ENCODE peak calls at places on chromosomes 16 and 17, in seven cellular contexts. A is Panc1, E is HCT116, I is H1, P is K562, N is HepG2, Y is SK-N-SH. L is an unnamed sample.

GRCh38 chr16:4272114-4272954 is 489 bp downstream of the TFAP4 start:
- DNase-seq in N (peak), Y (peak), E (no peak), I (peak), P (peak), A (no peak), L (no peak)

GRCh38 chr17:17849147-17849820 is 12.5 kb upstream of the SREBF1 start:
- DNase-seq in P (peak), N (peak), E (no peak), A (no peak), Y (no peak), I (no peak), L (peak)

GRCh38 chr17:44331249-44331760 is 6.7 kb upstream of the SLC25A39 start:
- DNase-seq in A (no peak), E (peak), Y (peak), P (peak), N (peak), I (peak), L (no peak)

GRCh38 chr17:40841246-40841645 is 18.8 kb upstream of the KRT10 start:
- DNase-seq in I (no peak), N (no peak), Y (no peak), P (peak), E (no peak), A (no peak), L (no peak)

GRCh38 chr17:29930399-29931010 is 477 bp upstream of the SSH2 start:
- DNase-seq in I (peak), N (peak), E (no peak), A (no peak), Y (no peak), P (no peak), L (no peak)

GRCh38 chr17:76793775-76794174 is 55.9 kb downstream of the MFSD11 start:
- DNase-seq in N (peak), Y (peak), P (peak), E (peak), I (no peak), A (peak), L (no peak)

GRCh38 chr17:63578027-63578768 is 22.5 kb upstream of the TACO1 start:
- DNase-seq in E (no peak), A (no peak), Y (no peak), N (peak), I (no peak), P (no peak), L (no peak)

GRCh38 chr17:67121317-67121887 is 77.0 kb downstream of the CACNG1 start:
- DNase-seq in Y (no peak), I (no peak), N (no peak), A (no peak), E (no peak), P (no peak), L (no peak)

GRCh38 chr16:65070831-65071230 is 51.0 kb downstream of the CDH11 start:
- DNase-seq in E (no peak), I (no peak), N (peak), P (no peak), Y (peak), A (peak), L (no peak)

GRCh38 chr17:38589462-38590114 is 16.2 kb downstream of the SRCIN1 start:
- DNase-seq in A (no peak), E (no peak), P (no peak), Y (no peak), I (no peak), N (no peak), L (no peak)

GRCh38 chr16:29815032-29815721 is 775 bp upstream of the PAGR1 start:
- DNase-seq in E (no peak), A (no peak), N (no peak), P (no peak), I (peak), Y (no peak), L (no peak)

GRCh38 chr17:76260669-76261068 is 4.5 kb upstream of the UBALD2 start:
- DNase-seq in P (no peak), N (no peak), A (no peak), E (no peak), Y (no peak), I (no peak), L (no peak)

GRCh38 chr17:51643702-51644490 is 383.6 kb downstream of the UTP18 start:
- DNase-seq in I (no peak), E (no peak), N (no peak), A (no peak), Y (no peak), P (no peak), L (no peak)

GRCh38 chr16:11256657-11257130 is 690 bp upstream of the SOCS1 start:
- DNase-seq in A (no peak), I (no peak), P (peak), N (no peak), Y (peak), E (no peak), L (no peak)

GRCh38 chr17:55381017-55381770 is 40.4 kb downstream of the MMD start:
- DNase-seq in I (no peak), E (no peak), N (no peak), Y (no peak), P (no peak), A (no peak), L (no peak)

GRCh38 chr16:2471016-2471652 is at the start of gene NTN3:
- DNase-seq in Y (peak), P (peak), I (peak), N (no peak), A (no peak), E (no peak), L (no peak)

GRCh38 chr16:48123104-48123788 is 32.5 kb downstream of the ABCC12 start:
- DNase-seq in I (no peak), E (peak), A (peak), Y (no peak), P (peak), N (peak), L (no peak)

GRCh38 chr17:17056167-17056562 is 13.9 kb downstream of the MPRIP start:
- DNase-seq in Y (no peak), P (no peak), A (no peak), E (no peak), I (no peak), N (no peak), L (no peak)

GRCh38 chr17:29292992-29293889 is 707 bp downstream of the NUFIP2 start:
- DNase-seq in P (peak), A (no peak), N (peak), Y (peak), I (peak), E (no peak), L (no peak)

GRCh38 chr16:1426734-1427451 is 4.0 kb upstream of the PERCC1 start:
- DNase-seq in E (no peak), A (no peak), Y (peak), N (no peak), P (no peak), I (peak), L (no peak)

GRCh38 chr16:69311533-69312388 is 611 bp downstream of the VPS4A start:
- DNase-seq in P (no peak), N (peak), E (no peak), Y (peak), I (peak), A (no peak), L (no peak)

GRCh38 chr17:54307326-54307725 is 484.6 kb downstream of the KIF2B start:
- DNase-seq in P (no peak), N (no peak), E (no peak), A (no peak), I (no peak), Y (no peak), L (no peak)

GRCh38 chr16:53484542-53484941 is 18.5 kb downstream of the AKTIP start:
- DNase-seq in E (no peak), I (no peak), Y (no peak), P (no peak), A (no peak), N (no peak), L (no peak)

GRCh38 chr17:60525624-60526514 is at the start of gene APPBP2:
- DNase-seq in E (peak), N (peak), A (no peak), P (peak), I (peak), Y (peak), L (peak)

GRCh38 chr17:62671553-62671952 is 44.1 kb downstream of the MRC2 start:
- DNase-seq in P (peak), A (no peak), I (no peak), N (peak), Y (peak), E (no peak), L (no peak)

GRCh38 chr17:69246726-69247375 is 18.2 kb upstream of the ABCA10 start:
- DNase-seq in P (peak), E (peak), Y (peak), I (no peak), N (peak), A (peak), L (peak)

GRCh38 chr16:21226749-21227148 is 6.8 kb upstream of the ANKS4B start:
- DNase-seq in Y (no peak), N (no peak), A (no peak), E (no peak), P (no peak), I (no peak), L (no peak)

GRCh38 chr17:58294034-58294433 is 13.3 kb upstream of the MPO start:
- DNase-seq in P (no peak), A (no peak), Y (no peak), E (no peak), I (no peak), N (no peak), L (no peak)

GRCh38 chr16:25210758-25211157 is 6.0 kb upstream of the AQP8 start:
- DNase-seq in Y (no peak), P (peak), N (no peak), I (no peak), E (no peak), A (no peak), L (no peak)

GRCh38 chr16:59339871-59340270 is 605.8 kb upstream of the GOT2 start:
- DNase-seq in A (no peak), I (no peak), E (no peak), Y (no peak), P (no peak), N (no peak), L (no peak)

GRCh38 chr16:59341368-59341767 is 607.3 kb upstream of the GOT2 start:
- DNase-seq in N (no peak), E (no peak), I (no peak), Y (no peak), A (no peak), P (no peak), L (no peak)

DNA sequence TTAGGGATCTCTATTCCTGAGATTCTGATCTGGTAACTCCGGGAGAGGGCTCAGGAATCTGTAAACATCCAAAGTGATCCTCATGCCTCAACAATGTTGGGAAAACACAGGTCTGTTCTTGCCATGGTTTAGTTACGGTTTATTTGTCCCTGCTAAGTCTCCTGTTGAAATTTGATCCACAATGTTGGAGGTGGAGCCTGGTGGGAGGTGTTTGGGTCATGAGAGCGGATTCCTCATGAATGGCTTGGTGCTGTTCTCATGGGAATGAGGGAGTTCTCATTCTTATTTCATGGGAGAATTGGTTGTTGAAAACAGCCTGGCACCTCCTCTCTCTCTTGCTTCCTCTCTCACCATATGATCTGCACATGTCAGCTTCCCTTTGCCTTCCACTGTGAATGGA is 608.6 kb upstream of the GOT2 start:
- DNase-seq in Y (no peak), I (no peak), A (no peak), E (no peak), P (no peak), N (no peak), L (no peak)
- TF ChIP-seq SIN3A in Y (no peak), I (no peak), A (no peak), E (no peak), P (no peak), N (no peak), L (no peak)

GRCh38 chr17:50120475-50121253 is 9.3 kb downstream of the SAMD14 start:
- DNase-seq in E (no peak), I (no peak), N (no peak), P (no peak), A (no peak), Y (no peak), L (no peak)

GRCh38 chr17:50127661-50128361 is 2.1 kb downstream of the SAMD14 start:
- DNase-seq in Y (no peak), E (no peak), P (no peak), N (no peak), A (no peak), I (no peak), L (no peak)

GRCh38 chr17:50125420-50125997 is 4.5 kb downstream of the SAMD14 start:
- DNase-seq in N (no peak), P (no peak), A (no peak), I (no peak), E (no peak), Y (no peak), L (no peak)

GRCh38 chr17:50122945-50123344 is 7.0 kb downstream of the SAMD14 start:
- DNase-seq in E (no peak), A (no peak), Y (no peak), N (no peak), P (no peak), I (no peak), L (no peak)

GRCh38 chr17:50123649-50124349 is 6.2 kb downstream of the SAMD14 start:
- DNase-seq in E (no peak), N (no peak), Y (peak), I (no peak), P (no peak), A (no peak), L (no peak)
- TF ChIP-seq SIN3A in E (no peak), N (no peak), Y (no peak), I (no peak), P (no peak), A (no peak), L (no peak)

DNA sequence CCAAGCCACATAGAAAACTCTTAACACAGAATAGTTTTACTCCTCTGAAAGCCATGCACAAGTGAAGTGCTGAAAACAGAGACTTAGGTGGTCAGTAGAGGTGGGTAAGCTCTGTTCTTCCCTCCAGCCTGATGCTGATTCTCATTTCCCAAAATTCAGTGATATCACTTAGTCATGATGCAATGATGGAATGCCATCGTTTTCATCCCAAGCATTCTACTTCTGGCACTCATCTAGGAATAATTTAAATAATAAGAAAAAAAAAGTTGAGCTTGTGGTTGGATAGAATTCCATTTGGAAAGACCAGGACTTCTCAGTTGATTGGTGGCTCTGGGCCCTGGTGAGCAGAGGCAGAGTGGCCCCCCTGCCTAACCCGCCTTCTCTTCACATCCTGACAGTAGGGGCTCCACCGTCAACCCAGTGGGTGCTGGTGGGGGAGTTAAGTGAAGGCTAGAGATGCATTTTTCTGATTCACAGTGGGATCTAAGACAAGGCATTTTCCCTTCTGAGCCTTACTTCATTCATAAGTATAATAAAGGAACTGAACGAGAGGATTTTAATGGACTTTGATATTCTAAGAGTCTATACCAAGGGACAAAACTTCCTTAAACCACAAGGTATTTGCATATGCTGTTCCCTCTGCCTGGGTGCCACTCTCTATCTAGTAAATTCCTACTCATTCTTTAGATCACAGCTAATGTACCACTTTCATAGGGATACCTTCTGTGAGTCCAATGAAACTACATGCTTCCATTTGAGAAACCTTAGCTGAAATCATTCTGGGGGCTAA is 310.3 kb upstream of the DYNLRB2 start:
- DNase-seq in N (no peak), P (no peak), Y (no peak), A (no peak), E (no peak), I (no peak), L (no peak)
- TF ChIP-seq SIN3A in N (no peak), P (no peak), Y (no peak), A (no peak), E (no peak), I (no peak), L (no peak)

DNA sequence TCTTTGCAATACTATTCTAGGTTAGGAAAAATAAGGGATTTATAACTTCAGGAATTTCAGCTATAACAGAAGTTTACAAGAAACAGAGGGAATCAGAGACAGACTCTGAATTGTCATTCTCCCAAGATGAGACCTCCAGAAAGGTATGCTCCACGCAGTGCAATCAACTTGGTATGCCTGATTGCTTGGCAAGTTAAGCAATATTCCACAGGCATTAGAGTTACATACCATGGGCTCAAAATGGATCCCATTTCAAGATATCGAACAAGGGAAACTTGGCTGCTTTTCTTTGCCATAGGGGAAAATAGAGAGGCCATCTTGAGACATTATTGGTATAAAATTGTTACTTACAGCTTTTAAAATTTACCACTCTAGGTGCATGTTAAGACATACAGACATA is 615.6 kb upstream of the SOX9 start:
- DNase-seq in Y (no peak), I (no peak), A (no peak), E (no peak), N (no peak), P (no peak), L (no peak)
- TF ChIP-seq SIN3A in Y (no peak), I (no peak), A (no peak), E (no peak), N (no peak), P (no peak), L (no peak)

GRCh38 chr17:82019905-82020873 is 2.5 kb downstream of the CENPX start:
- DNase-seq in N (peak), E (peak), A (no peak), I (peak), Y (peak), P (peak), L (no peak)
- TF ChIP-seq SIN3A in N (peak), E (no peak), A (no peak), I (no peak), Y (no peak), P (no peak), L (no peak)